ENCODE peak calls at places on chromosomes 6 and 20, in five cellular contexts. Y is mesenchymal stem cell, O is H9, P is H1, N is neuronal stem cell. W is an unnamed sample.
A peak's percentile ranks its signal among the peaks of the same experiment; 100 is the strongest.

GRCh38 chr6:105432797-105433196 is 29.9 kb upstream of the PREP start:
- DNase-seq in N (no peak), P (no peak), Y (peak; percentile 57), O (no peak), W (peak; percentile 39)

GRCh38 chr6:100350139-100350538 is 114.6 kb downstream of the SIM1 start:
- DNase-seq in Y (no peak), P (no peak), O (no peak), N (no peak), W (no peak)

GRCh38 chr6:97068211-97068610 is 143.7 kb downstream of the KLHL32 start:
- DNase-seq in Y (peak; percentile 34), O (no peak), P (no peak), N (peak; percentile 11), W (no peak)

GRCh38 chr6:35419431-35419830 is 32.7 kb upstream of the FANCE start:
- DNase-seq in N (no peak), Y (peak; percentile 88), O (no peak), P (no peak), W (no peak)

GRCh38 chr20:48457261-48458002 is 370.4 kb downstream of the PREX1 start:
- DNase-seq in O (no peak), P (no peak), N (no peak), Y (no peak), W (no peak)

GRCh38 chr6:41967312-41968287 is 26.0 kb upstream of the CCND3 start:
- DNase-seq in O (no peak), P (no peak), N (no peak), Y (peak; percentile 53), W (peak; percentile 21)

GRCh38 chr6:111061493-111061892 is 25.8 kb upstream of the SLC16A10 start:
- DNase-seq in N (no peak), P (no peak), Y (no peak), O (no peak), W (no peak)

GRCh38 chr6:5662797-5663196 is 343.9 kb downstream of the NRN1 start:
- DNase-seq in N (no peak), P (no peak), O (no peak), Y (no peak), W (no peak)

GRCh38 chr6:46325561-46326525 is 155.1 kb upstream of the ENPP5 start:
- DNase-seq in O (no peak), N (no peak), P (no peak), Y (peak; percentile 70), W (no peak)

GRCh38 chr20:4819901-4820300 is 98.2 kb downstream of the PRND start:
- DNase-seq in Y (no peak), P (no peak), O (no peak), N (no peak), W (no peak)

GRCh38 chr20:62156592-62157386 is 13.2 kb downstream of the SS18L1 start:
- DNase-seq in N (no peak), Y (peak; percentile 69), P (no peak), O (peak; percentile 85), W (peak; percentile 42)

GRCh38 chr6:13331516-13332348 is 3.4 kb upstream of the TBC1D7 start:
- DNase-seq in O (no peak), P (no peak), Y (peak; percentile 26), N (no peak), W (peak; percentile 72)

GRCh38 chr20:9660236-9660868 is 146.0 kb downstream of the LAMP5 start:
- DNase-seq in Y (no peak), N (peak; percentile 57), O (peak; percentile 32), P (no peak), W (no peak)

GRCh38 chr6:33297406-33297955 is 1.3 kb downstream of the RGL2 start:
- DNase-seq in O (peak; percentile 88), Y (no peak), P (no peak), N (no peak), W (peak; percentile 86)

GRCh38 chr6:73139681-73140080 is 85.6 kb downstream of the KHDC1L start:
- DNase-seq in P (no peak), O (no peak), N (no peak), Y (no peak), W (no peak)

GRCh38 chr6:57222684-57223077 is 574 bp upstream of the RAB23 start:
- DNase-seq in Y (no peak), P (no peak), O (no peak), N (no peak), W (peak; percentile 1)

GRCh38 chr20:53677447-53678314 is 84.0 kb upstream of the ZNF217 start:
- DNase-seq in O (peak; percentile 42), P (no peak), N (no peak), Y (peak; percentile 58), W (no peak)

GRCh38 chr6:3231213-3232016 is 4.0 kb upstream of the TUBB2B start:
- DNase-seq in O (peak; percentile 75), N (peak; percentile 83), Y (peak; percentile 81), P (no peak), W (no peak)

GRCh38 chr20:2889797-2890196 is 16.5 kb downstream of the PTPRA start:
- DNase-seq in O (no peak), P (no peak), Y (no peak), N (no peak), W (no peak)

GRCh38 chr6:12844284-12845223 is 128.0 kb downstream of the PHACTR1 start:
- DNase-seq in O (no peak), P (no peak), N (no peak), Y (peak; percentile 24), W (no peak)

GRCh38 chr6:154661751-154662150 is 71.5 kb upstream of the SCAF8 start:
- DNase-seq in O (no peak), P (no peak), Y (no peak), N (no peak), W (no peak)

GRCh38 chr6:46651766-46652165 is 852 bp downstream of the CYP39A1 start:
- DNase-seq in O (no peak), P (no peak), Y (peak; percentile 26), N (no peak), W (peak; percentile 37)

GRCh38 chr6:105991561-105992314 is 94.4 kb upstream of the PRDM1 start:
- DNase-seq in N (no peak), P (no peak), Y (no peak), O (peak; percentile 54), W (peak; percentile 72)

GRCh38 chr6:155013457-155013876 is 18.4 kb downstream of the TIAM2 start:
- DNase-seq in O (no peak), P (no peak), Y (no peak), N (no peak), W (no peak)

GRCh38 chr6:39362487-39362865 is 40.0 kb upstream of the KCNK16 start:
- DNase-seq in Y (peak; percentile 74), O (no peak), N (peak; percentile 39), P (no peak), W (no peak)

DNA sequence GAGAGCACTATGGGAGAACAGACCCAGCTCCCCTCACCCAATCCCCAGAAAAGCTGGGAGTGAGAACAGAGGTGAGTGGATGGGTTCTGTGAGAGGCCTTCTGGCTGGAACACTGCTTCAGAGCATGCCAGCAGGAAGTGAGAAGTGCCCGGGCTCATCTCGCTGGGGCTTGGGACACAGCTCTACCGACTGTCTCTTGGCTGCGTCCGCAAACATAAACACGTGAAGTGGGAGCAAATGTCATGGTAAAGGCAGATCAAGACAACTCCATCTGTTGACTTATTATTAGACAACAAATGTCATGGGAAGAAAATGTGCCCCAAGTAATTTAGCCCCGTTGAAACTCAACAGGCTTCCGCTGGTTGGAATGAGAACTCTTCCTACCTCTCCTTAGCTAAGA is 25.9 kb downstream of the GNAS-AS1 start:
- DNase-seq in P (no peak), O (no peak), Y (no peak), N (no peak), W (no peak)
- H3K9ac ChIP-seq in P (no peak overlapping the region), O (no peak overlapping the region), Y (no peak overlapping the region), N (no peak overlapping the region), W (no peak overlapping the region)

DNA sequence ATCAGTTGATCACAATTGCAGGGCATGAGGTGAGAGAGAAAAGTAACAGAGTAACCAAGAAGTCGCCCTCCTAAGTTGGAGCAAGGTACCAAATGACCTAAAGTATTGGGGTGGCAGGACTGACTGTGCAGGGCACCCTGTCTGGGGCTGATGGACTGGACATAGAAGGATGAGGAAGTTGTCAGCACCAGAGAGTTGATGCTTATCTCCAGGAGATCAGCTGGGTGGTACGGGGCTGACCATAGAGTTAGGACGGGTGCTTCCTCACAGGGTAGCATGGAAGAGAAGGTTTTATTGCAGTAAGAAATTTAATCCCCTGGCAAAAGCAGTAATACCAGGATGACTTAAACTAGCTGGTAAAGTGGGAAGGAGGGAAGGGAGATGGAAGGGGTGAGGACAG is 66.7 kb downstream of the TMEM170B start:
- DNase-seq in N (no peak), O (no peak), P (no peak), Y (no peak), W (no peak)
- H2BK120ac ChIP-seq in N (no peak overlapping the region), O (no peak overlapping the region), P (no peak overlapping the region), Y (no peak overlapping the region), W (no peak overlapping the region)

GRCh38 chr6:149063443-149063842 is 254.1 kb upstream of the TAB2 start:
- DNase-seq in P (no peak), O (no peak), N (no peak), Y (no peak), W (no peak)
- H2BK12ac ChIP-seq in P (no peak overlapping the region), O (no peak overlapping the region), N (no peak overlapping the region), Y (no peak overlapping the region), W (no peak overlapping the region)

DNA sequence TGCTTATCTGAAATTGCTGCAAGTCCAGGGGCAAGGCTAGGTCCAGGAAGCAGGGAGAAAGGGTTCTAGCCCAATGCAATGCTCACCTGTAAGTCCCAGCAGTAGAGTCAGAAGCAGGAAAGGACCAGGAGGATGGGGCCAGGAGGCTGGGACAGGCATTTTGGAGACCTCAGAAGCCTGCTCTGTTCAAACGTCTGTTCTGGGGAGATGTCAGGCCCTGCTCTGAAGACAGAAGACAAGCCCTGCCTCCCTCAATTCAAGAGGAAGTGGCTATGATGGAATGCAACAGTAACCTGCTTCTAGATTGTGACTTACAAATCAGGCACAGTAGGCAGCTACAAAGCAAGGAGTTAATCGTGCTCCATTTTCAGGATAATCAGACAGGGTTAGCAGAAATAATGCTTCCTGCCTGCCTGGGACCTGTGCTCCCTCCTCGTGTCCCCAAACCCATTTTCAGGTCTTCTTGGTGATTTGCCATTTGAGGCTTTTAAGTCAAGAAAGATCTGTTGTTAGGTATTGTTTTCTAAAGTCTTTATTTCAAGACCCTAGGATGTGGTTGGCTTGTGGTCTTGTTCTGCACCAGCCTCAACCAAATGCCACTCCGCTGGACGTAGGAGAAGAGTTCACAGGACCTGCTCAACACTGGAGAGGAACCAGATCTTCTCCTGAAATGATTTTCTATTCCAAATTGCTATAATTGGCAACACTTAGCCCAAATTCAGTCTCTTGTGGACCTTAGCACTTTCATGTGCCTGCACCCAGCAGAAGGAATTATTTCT is at the start of gene SIRPG:
- DNase-seq in O (no peak), Y (no peak), P (no peak), N (no peak), W (no peak)
- H3K9ac ChIP-seq in O (no peak within 1 kb of the TSS), Y (no peak within 1 kb of the TSS), P (no peak within 1 kb of the TSS), N (no peak within 1 kb of the TSS), W (no peak within 1 kb of the TSS)